ENCODE peak calls at places on chromosome 14, in ten cellular contexts. R is MCF 10A; F is stimulated activated naive CD8-positive, alpha-beta T cell treated with anti-CD3 and anti-CD28 coated beads, Interleukin-15, Interleukin-2, amounts not matched to agents 100 U/mL and 50 U/mL, for 24 hours; C is K562; K is B cell; A is glomerular endothelial cell; M is T-cell; B is GM12865; P is upper lobe of right lung; Z is aorta. O is an unnamed sample.

GRCh38 chr14:94598816-94599655 is 13.2 kb upstream of the SERPINA3 start:
- DNase-seq in M (no peak), K (no peak), A (peak; percentile 68), F (no peak), P (no peak), R (peak; percentile 99), B (no peak), C (no peak), Z (peak; percentile 71), O (peak; percentile 58)

GRCh38 chr14:71123579-71124135 is 216.4 kb downstream of the PCNX1 start:
- DNase-seq in R (no peak), M (no peak), A (no peak), C (no peak), B (no peak), P (no peak), F (no peak), Z (no peak), K (no peak), O (no peak)

GRCh38 chr14:67680121-67680602 is 5.7 kb upstream of the VTI1B start:
- DNase-seq in A (peak; percentile 58), P (no peak), K (no peak), M (no peak), F (no peak), Z (no peak), R (no peak), C (peak; percentile 74), B (peak; percentile 90), O (no peak)

GRCh38 chr14:57205953-57206352 is 62.8 kb downstream of the EXOC5 start:
- DNase-seq in K (no peak), C (no peak), F (no peak), P (no peak), B (no peak), M (no peak), A (no peak), Z (no peak), R (no peak), O (no peak)

GRCh38 chr14:103155013-103155412 is 31.8 kb downstream of the TNFAIP2 start:
- DNase-seq in M (no peak), Z (peak; percentile 89), A (no peak), C (no peak), R (peak; percentile 79), P (peak; percentile 82), F (no peak), K (no peak), B (peak; percentile 21), O (no peak)

GRCh38 chr14:23588884-23589598 is 10.5 kb upstream of the JPH4 start:
- DNase-seq in C (peak; percentile 92), B (peak; percentile 93), K (peak; percentile 80), Z (peak; percentile 92), F (peak; percentile 87), P (peak; percentile 94), A (peak; percentile 33), R (peak; percentile 84), M (peak; percentile 74), O (peak; percentile 92)

GRCh38 chr14:38257500-38257899 is 1.6 kb upstream of the CLEC14A start:
- DNase-seq in M (no peak), F (no peak), K (no peak), A (no peak), Z (no peak), R (peak; percentile 49), P (no peak), B (no peak), C (no peak), O (no peak)

GRCh38 chr14:62670526-62670925 is 374.7 kb downstream of the KCNH5 start:
- DNase-seq in Z (no peak), A (no peak), K (no peak), F (no peak), C (no peak), R (no peak), M (no peak), P (no peak), B (no peak), O (no peak)

GRCh38 chr14:81137316-81137715 is 83.4 kb downstream of the GTF2A1 start:
- DNase-seq in B (no peak), Z (no peak), M (no peak), P (no peak), C (no peak), R (peak; percentile 81), F (no peak), K (no peak), A (no peak), O (peak; percentile 14)

GRCh38 chr14:31966896-31967668 is 110.0 kb upstream of the ARHGAP5 start:
- DNase-seq in Z (no peak), C (no peak), R (no peak), B (no peak), P (no peak), K (no peak), A (no peak), M (no peak), F (no peak), O (no peak)

GRCh38 chr14:54691525-54692260 is 124.8 kb downstream of the SAMD4A start:
- DNase-seq in B (peak; percentile 70), K (no peak), Z (peak; percentile 86), M (peak; percentile 30), C (peak; percentile 60), F (peak; percentile 62), R (peak; percentile 79), A (no peak), P (peak; percentile 83), O (peak; percentile 87)

GRCh38 chr14:101736071-101736470 is 25.4 kb upstream of the PPP2R5C start:
- DNase-seq in F (no peak), P (no peak), A (no peak), R (no peak), B (no peak), C (no peak), Z (no peak), M (no peak), K (no peak), O (no peak)

GRCh38 chr14:51182166-51182565 is 57.9 kb upstream of the TMX1 start:
- DNase-seq in M (no peak), K (no peak), B (no peak), Z (no peak), P (no peak), A (peak; percentile 10), F (no peak), C (no peak), R (peak; percentile 72), O (no peak)

GRCh38 chr14:85688024-85688423 is 158.1 kb downstream of the FLRT2 start:
- DNase-seq in K (no peak), P (no peak), B (no peak), A (no peak), R (peak; percentile 49), M (no peak), Z (no peak), F (no peak), C (no peak), O (no peak)

GRCh38 chr14:101358726-101359125 is 202.6 kb upstream of the DIO3 start:
- DNase-seq in Z (peak; percentile 24), R (no peak), A (no peak), C (no peak), M (no peak), F (no peak), P (no peak), B (no peak), K (no peak), O (no peak)

GRCh38 chr14:68405959-68406358 is 386.9 kb downstream of the ZFP36L1 start:
- DNase-seq in B (no peak), M (no peak), K (no peak), Z (no peak), C (no peak), F (no peak), A (no peak), P (no peak), R (peak; percentile 37), O (no peak)

GRCh38 chr14:49961270-49962222 is 68.7 kb downstream of the ARF6 start:
- DNase-seq in B (peak; percentile 55), C (no peak), F (no peak), M (no peak), A (no peak), P (no peak), K (no peak), R (peak; percentile 58), Z (no peak), O (no peak)

GRCh38 chr14:65019944-65020566 is 33.4 kb downstream of the FNTB start:
- DNase-seq in M (no peak), A (peak; percentile 55), R (peak; percentile 51), P (no peak), Z (no peak), B (peak; percentile 78), F (no peak), K (no peak), C (peak; percentile 52), O (peak; percentile 41)

GRCh38 chr14:72607386-72608125 is 286.3 kb downstream of the DPF3 start:
- DNase-seq in Z (no peak), F (no peak), C (no peak), A (no peak), M (no peak), R (no peak), B (no peak), K (no peak), P (no peak), O (no peak)

GRCh38 chr14:69077841-69078240 is 75.1 kb downstream of the DCAF5 start:
- DNase-seq in R (peak; percentile 16), P (no peak), B (no peak), F (no peak), A (no peak), Z (no peak), M (no peak), K (no peak), C (no peak), O (peak; percentile 36)

GRCh38 chr14:101731187-101732080 is 30.1 kb upstream of the PPP2R5C start:
- DNase-seq in C (peak; percentile 51), M (peak; percentile 83), F (peak; percentile 84), R (peak; percentile 98), P (peak; percentile 90), Z (peak; percentile 77), K (peak; percentile 69), B (peak; percentile 59), A (no peak), O (peak; percentile 68)

GRCh38 chr14:23446291-23446851 is 10.9 kb upstream of the MYH7 start:
- DNase-seq in F (no peak), R (no peak), K (no peak), A (no peak), C (no peak), P (no peak), M (no peak), Z (no peak), B (no peak), O (no peak)

GRCh38 chr14:85319998-85320397 is 209.9 kb upstream of the FLRT2 start:
- DNase-seq in A (peak; percentile 45), B (no peak), K (no peak), F (no peak), M (no peak), P (no peak), C (no peak), Z (no peak), R (peak; percentile 43), O (no peak)

GRCh38 chr14:35374273-35374681 is 30.3 kb downstream of the NFKBIA start:
- DNase-seq in R (peak; percentile 99), P (no peak), C (no peak), Z (peak; percentile 65), A (no peak), K (no peak), M (no peak), F (no peak), B (no peak), O (peak; percentile 28)

GRCh38 chr14:104686624-104687517 is 2.5 kb upstream of the INF2 start:
- DNase-seq in M (no peak), Z (peak; percentile 40), C (no peak), B (no peak), F (no peak), R (no peak), P (no peak), K (no peak), A (no peak), O (no peak)

GRCh38 chr14:38079268-38079667 is 128.4 kb upstream of the SSTR1 start:
- DNase-seq in Z (no peak), R (peak; percentile 30), K (no peak), B (no peak), A (no peak), M (no peak), F (no peak), C (no peak), P (no peak), O (no peak)

GRCh38 chr14:65976771-65977170 is 509.4 kb upstream of the CCDC196 start:
- DNase-seq in M (no peak), Z (no peak), A (no peak), P (no peak), B (no peak), F (no peak), R (no peak), C (no peak), K (no peak), O (no peak)

GRCh38 chr14:101313268-101313667 is 248.0 kb upstream of the DIO3 start:
- DNase-seq in F (no peak), Z (no peak), C (no peak), P (no peak), A (no peak), M (no peak), K (no peak), R (no peak), B (no peak), O (no peak)

O was measured in ELF-1.